ENCODE peak calls at places on chromosomes 16 and 17, in four cellular contexts. U is tibial artery, E is BE2C, Z is mucosa of descending colon. C is an unnamed sample.

GRCh38 chr17:29042679-29043538 is at the start of gene PIPOX:
- DNase-seq in Z (no peak), E (peak; percentile 71), U (no peak), C (no peak)

GRCh38 chr16:63361032-63361624 is 1324.9 kb upstream of the CDH8 start:
- DNase-seq in E (peak; percentile 16), U (no peak), Z (no peak), C (no peak)

GRCh38 chr16:82585675-82586074 is 41.1 kb upstream of the CDH13 start:
- DNase-seq in E (no peak), U (no peak), Z (no peak), C (no peak)

GRCh38 chr17:39563476-39563875 is 44.2 kb downstream of the NEUROD2 start:
- DNase-seq in E (peak; percentile 42), U (no peak), Z (no peak), C (no peak)

GRCh38 chr17:38469875-38470274 is 41.6 kb downstream of the ARHGAP23 start:
- DNase-seq in U (no peak), E (no peak), Z (no peak), C (no peak)

GRCh38 chr16:69105501-69106361 is at the start of gene HAS3:
- DNase-seq in U (no peak), E (peak; percentile 67), Z (no peak), C (no peak)

GRCh38 chr17:50470451-50470850 is 1.8 kb upstream of the CHAD start:
- DNase-seq in Z (peak; percentile 76), U (no peak), E (no peak), C (no peak)

GRCh38 chr16:48075398-48075797 is 80.4 kb downstream of the ABCC12 start:
- DNase-seq in E (no peak), U (no peak), Z (no peak), C (no peak)

GRCh38 chr16:1468456-1468855 is 6.4 kb downstream of the CLCN7 start:
- DNase-seq in E (no peak), Z (no peak), U (no peak), C (no peak)

GRCh38 chr17:81000631-81001357 is 9.2 kb downstream of the CHMP6 start:
- DNase-seq in E (no peak), Z (peak; percentile 86), U (no peak), C (no peak)

GRCh38 chr16:4979164-4979563 is 21.0 kb downstream of the SEC14L5 start:
- DNase-seq in E (no peak), Z (no peak), U (no peak), C (no peak)

GRCh38 chr17:40340880-40341807 is 23.4 kb downstream of the GJD3 start:
- DNase-seq in U (peak; percentile 94), Z (peak; percentile 97), E (peak; percentile 88), C (peak; percentile 79)

GRCh38 chr17:82248815-82249638 is 20.2 kb downstream of the SLC16A3 start:
- DNase-seq in Z (peak; percentile 49), E (no peak), U (no peak), C (no peak)

GRCh38 chr16:1781758-1782407 is 488 bp downstream of the SPSB3 start:
- DNase-seq in U (no peak), E (peak; percentile 34), Z (no peak), C (no peak)

GRCh38 chr17:2563061-2563460 is 30.4 kb upstream of the PAFAH1B1 start:
- DNase-seq in Z (no peak), E (peak; percentile 16), U (no peak), C (no peak)

GRCh38 chr16:77331802-77332586 is 102.8 kb downstream of the ADAMTS18 start:
- DNase-seq in Z (no peak), E (no peak), U (no peak), C (no peak)

GRCh38 chr16:29824589-29825144 is 4.4 kb downstream of the MVP start:
- DNase-seq in E (no peak), U (no peak), Z (no peak), C (no peak)

GRCh38 chr16:50859628-50860360 is 117.9 kb downstream of the CYLD start:
- DNase-seq in Z (no peak), U (no peak), E (no peak), C (no peak)

GRCh38 chr17:48564200-48565023 is 13.7 kb downstream of the HOXB4 start:
- DNase-seq in E (no peak), Z (no peak), U (no peak), C (no peak)

GRCh38 chr17:80114758-80115157 is 13.4 kb downstream of the GAA start:
- DNase-seq in U (no peak), Z (no peak), E (no peak), C (no peak)

GRCh38 chr17:83198366-83199341 is 119.2 kb downstream of the METRNL start:
- DNase-seq in U (peak; percentile 19), Z (peak; percentile 51), E (peak; percentile 4), C (peak; percentile 1)

GRCh38 chr17:37676115-37676925 is 33.1 kb upstream of the DDX52 start:
- DNase-seq in Z (no peak), U (no peak), E (no peak), C (no peak)

GRCh38 chr17:54968954-54969400 is 412 bp downstream of the STXBP4 start:
- DNase-seq in U (peak; percentile 29), Z (no peak), E (no peak), C (no peak)

GRCh38 chr17:38415250-38416194 is 12.7 kb upstream of the ARHGAP23 start:
- DNase-seq in U (no peak), E (peak; percentile 84), Z (no peak), C (no peak)

GRCh38 chr16:9941245-9941644 is 241.0 kb downstream of the GRIN2A start:
- DNase-seq in E (no peak), Z (no peak), U (no peak), C (no peak)

GRCh38 chr16:68951991-68952877 is 108.9 kb downstream of the TANGO6 start:
- DNase-seq in Z (no peak), E (no peak), U (no peak), C (no peak)

GRCh38 chr16:89981414-89981813 is 32.9 kb downstream of the DEF8 start:
- DNase-seq in Z (no peak), E (no peak), U (no peak), C (no peak)

GRCh38 chr16:23952128-23953041 is 116.6 kb downstream of the PRKCB start:
- DNase-seq in Z (no peak), U (peak; percentile 29), E (no peak), C (no peak)

GRCh38 chr17:74296548-74296936 is 22.5 kb downstream of the DNAI2 start:
- DNase-seq in E (peak; percentile 68), U (peak; percentile 56), Z (no peak), C (no peak)

GRCh38 chr17:49471089-49471683 is 23.9 kb upstream of the NGFR start:
- DNase-seq in U (no peak), Z (no peak), E (no peak), C (no peak)

GRCh38 chr17:6712058-6712853 is 913 bp downstream of the SLC13A5 start:
- DNase-seq in Z (no peak), E (no peak), U (no peak), C (no peak)
- H3K4me3 ChIP-seq in Z (no peak overlapping the region), E (no peak overlapping the region), U (no peak overlapping the region), C (no peak overlapping the region)

GRCh38 chr16:79757163-79757562 is 156.6 kb upstream of the MAF start:
- DNase-seq in E (no peak), U (no peak), Z (no peak), C (no peak)
- TF ChIP-seq CTCF in E (no peak), U (no peak), Z (no peak), C (no peak)

GRCh38 chr17:14311979-14312378 is 11.1 kb downstream of the HS3ST3B1 start:
- DNase-seq in U (no peak), Z (no peak), E (no peak), C (no peak)
- H3K4me1 ChIP-seq in U (peaks cover 11% of the 10 kb centered on the region), Z (no peaks in the 10 kb centered on the region), E (no peaks in the 10 kb centered on the region), C (peaks cover 18% of the 10 kb centered on the region)

DNA sequence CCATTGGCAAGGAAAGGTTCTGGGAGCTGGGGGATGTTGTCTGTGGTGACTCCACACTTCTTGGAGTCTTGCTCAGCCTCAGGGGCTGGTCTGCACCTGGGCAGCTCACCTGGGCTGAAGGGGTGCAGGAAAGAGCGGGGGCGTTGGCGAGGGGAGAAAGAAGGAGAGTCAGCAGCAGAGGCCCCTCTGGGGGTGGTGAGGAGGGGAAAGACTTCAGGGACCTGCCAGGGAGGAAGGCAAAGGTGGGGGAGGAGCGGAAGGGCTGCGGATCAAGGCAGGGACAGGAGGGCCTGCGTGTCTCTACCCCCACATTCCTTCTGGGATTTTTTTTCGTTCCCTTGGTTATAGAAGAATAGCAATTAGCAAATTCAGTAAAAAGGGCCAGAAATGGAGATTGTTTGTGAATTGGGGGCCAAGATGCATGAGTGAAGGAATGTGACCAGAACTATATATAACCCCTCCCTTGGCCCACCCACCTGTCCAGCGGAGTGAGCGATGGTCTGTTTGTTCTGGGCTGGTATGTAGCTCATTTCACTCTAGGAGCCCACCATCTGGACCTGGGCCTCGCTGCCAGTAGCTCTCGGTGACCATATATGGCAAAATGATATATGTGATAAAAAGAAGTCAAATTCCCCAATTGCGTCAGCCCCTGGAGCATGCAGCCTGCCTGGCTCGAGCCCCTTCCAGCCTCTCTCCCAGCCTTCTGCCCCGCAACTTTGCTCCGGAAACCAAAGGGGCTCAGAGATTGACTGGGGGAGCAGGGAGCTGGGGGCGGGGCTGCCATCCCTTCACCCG is 47.5 kb downstream of the CCDC42 start:
- DNase-seq in E (no peak), Z (no peak), U (peak; percentile 15), C (peak; percentile 40)
- H3K4me3 ChIP-seq in E (no peak overlapping the region), Z (no peak overlapping the region), U (no peak overlapping the region), C (peak overlapping the region; percentile 51)

GRCh38 chr17:61349350-61349749 is 50.3 kb upstream of the TBX2 start:
- DNase-seq in U (no peak), E (peak; percentile 50), Z (no peak), C (no peak)
- TF ChIP-seq CTCF in U (peak; percentile 9), E (peak; percentile 67), Z (no peak), C (peak; percentile 12)

GRCh38 chr17:1087381-1088241 is 90.7 kb downstream of the TIMM22 start:
- DNase-seq in E (peak; percentile 77), Z (peak; percentile 79), U (peak; percentile 68), C (peak; percentile 48)
- H3K4me1 ChIP-seq in E (no peaks in the 10 kb centered on the region), Z (peaks cover 22% of the 10 kb centered on the region), U (peaks cover 37% of the 10 kb centered on the region), C (peaks cover 50% of the 10 kb centered on the region)

DNA sequence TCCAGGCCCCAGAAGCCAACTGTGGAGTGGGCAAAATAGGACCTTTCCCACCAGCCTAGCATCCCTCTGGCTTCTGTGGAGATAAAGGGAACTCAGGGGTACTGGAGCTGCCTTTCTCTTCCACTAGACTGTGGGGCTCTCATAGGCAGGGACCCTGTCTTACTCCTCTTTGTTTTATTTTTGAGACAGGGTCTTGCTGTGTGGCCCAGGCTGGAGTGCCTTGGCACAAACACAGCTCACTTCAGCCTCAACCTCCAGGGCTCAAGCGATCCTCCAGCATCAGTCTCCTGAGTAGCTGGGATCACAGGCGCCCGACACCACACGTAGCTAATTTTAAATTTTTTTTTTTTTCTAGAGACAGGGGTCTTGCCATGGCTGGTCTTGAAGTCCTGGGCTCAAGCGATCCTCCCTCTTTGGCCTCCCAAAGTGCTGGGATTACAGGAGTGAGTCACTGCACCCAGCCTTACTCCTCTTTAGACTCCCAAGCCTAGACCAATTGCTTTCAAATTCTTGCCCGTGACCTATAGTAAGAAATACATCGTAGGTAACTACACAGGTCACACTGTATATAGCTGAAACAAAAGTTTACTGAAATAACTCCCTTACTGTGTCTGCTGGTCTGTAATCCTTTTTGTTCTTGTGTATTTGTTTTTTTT is 2.6 kb downstream of the RAI1 start:
- DNase-seq in Z (no peak), E (no peak), U (no peak), C (no peak)
- H3K4me3 ChIP-seq in Z (no peak overlapping the region), E (no peak overlapping the region), U (peak overlapping the region; percentile 79), C (no peak overlapping the region)

DNA sequence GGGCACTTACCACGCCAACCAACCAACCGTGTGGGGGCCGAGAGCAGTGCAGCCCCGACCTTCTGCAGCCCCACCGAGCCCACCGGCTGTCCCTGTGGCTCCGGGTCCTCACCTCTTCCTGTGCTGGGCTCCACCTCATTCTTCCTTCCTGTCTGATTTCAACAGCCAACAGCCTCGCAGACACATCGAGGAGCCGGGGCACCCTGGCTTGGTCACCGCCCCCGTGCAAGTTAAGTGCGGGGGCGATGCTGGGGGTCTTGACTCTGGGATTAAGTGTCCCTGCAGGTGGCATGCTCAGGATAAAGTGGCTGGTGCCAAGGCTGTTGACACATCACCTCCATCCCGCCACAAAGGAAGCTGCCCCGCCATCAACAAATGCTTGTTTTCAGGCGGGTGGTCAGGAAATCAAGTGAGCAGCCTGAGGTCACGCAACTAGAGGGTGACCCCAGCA is at the start of gene NLRC3:
- DNase-seq in Z (no peak), E (no peak), U (no peak), C (no peak)
- TF ChIP-seq CTCF in Z (no peak), E (no peak), U (no peak), C (no peak)

C was measured in thoracic aorta.